ENCODE peak calls at places on chromosomes 3 and 15, in five cellular contexts. N is adrenal gland, C is IMR-90, O is prostate gland, Y is HepG2. R is an unnamed sample. For H3K4me1, the result is how much of the 10 kb centered on the place peaks cover.

GRCh38 chr3:187739561-187740445 is 5.5 kb downstream of the BCL6 start:
- DNase-seq in N (peak), C (peak), O (peak), Y (no peak), R (peak)

GRCh38 chr3:183178833-183179549 is 16.5 kb upstream of the LAMP3 start:
- DNase-seq in N (no peak), C (no peak), O (peak), Y (no peak), R (peak)

GRCh38 chr3:141561426-141562034 is 74.7 kb downstream of the RASA2 start:
- DNase-seq in N (peak), C (peak), O (peak), Y (peak), R (no peak)

GRCh38 chr15:60933914-60934885 is 294.9 kb downstream of the RORA start:
- DNase-seq in N (no peak), C (peak), O (no peak), Y (no peak), R (no peak)

GRCh38 chr3:194250104-194251002 is 100.8 kb downstream of the CPN2 start:
- DNase-seq in N (no peak), C (peak), O (no peak), Y (no peak), R (peak)

GRCh38 chr3:31810991-31811433 is 170.1 kb downstream of the OSBPL10 start:
- DNase-seq in N (no peak), C (no peak), O (no peak), Y (no peak), R (no peak)

GRCh38 chr3:115208066-115208750 is 61.1 kb upstream of the ZBTB20 start:
- DNase-seq in N (no peak), C (no peak), O (no peak), Y (no peak), R (no peak)

GRCh38 chr3:140247775-140248174 is 312.8 kb downstream of the CLSTN2 start:
- DNase-seq in N (no peak), C (no peak), O (no peak), Y (no peak), R (no peak)

GRCh38 chr15:78979456-78980320 is 34.8 kb upstream of the CTSH start:
- DNase-seq in N (peak), C (peak), O (peak), Y (peak), R (peak)

GRCh38 chr15:43186003-43186353 is 775 bp downstream of the CCNDBP1 start:
- DNase-seq in N (peak), C (no peak), O (no peak), Y (no peak), R (no peak)

DNA sequence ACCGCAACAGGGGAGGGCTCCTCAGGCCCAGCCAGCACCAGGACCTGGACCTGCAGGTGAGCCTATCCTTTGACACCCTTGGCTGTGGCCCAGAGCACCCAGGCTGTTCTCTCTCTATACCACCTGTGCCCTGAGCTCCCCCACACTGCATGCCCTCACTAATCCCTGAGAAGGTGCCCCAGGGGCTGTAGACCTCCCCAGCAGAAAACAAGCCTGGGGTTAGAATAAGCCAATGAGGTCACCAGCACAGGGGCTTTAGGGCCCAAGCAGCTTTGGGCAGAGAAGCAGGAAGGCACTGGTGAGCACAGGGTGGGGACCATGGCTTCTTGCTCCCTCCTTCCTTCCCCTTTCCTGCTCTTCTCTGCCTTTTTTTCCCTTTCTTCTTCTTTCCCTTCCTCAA is 10.3 kb upstream of the APEH start:
- DNase-seq in N (no peak), C (no peak), O (no peak), Y (no peak), R (no peak)
- H3K27ac ChIP-seq in N (no peak), C (no peak), O (no peak), Y (no peak), R (no peak)

GRCh38 chr15:70704166-70704565 is 59.2 kb downstream of the UACA start:
- DNase-seq in N (no peak), C (no peak), O (no peak), Y (no peak), R (no peak)

GRCh38 chr15:70703066-70703465 is 60.3 kb downstream of the UACA start:
- DNase-seq in N (no peak), C (no peak), O (no peak), Y (no peak), R (no peak)

GRCh38 chr15:70704731-70705130 is 58.6 kb downstream of the UACA start:
- DNase-seq in N (no peak), C (no peak), O (no peak), Y (no peak), R (no peak)

GRCh38 chr15:70702584-70702983 is 60.8 kb downstream of the UACA start:
- DNase-seq in N (no peak), C (no peak), O (no peak), Y (no peak), R (no peak)

DNA sequence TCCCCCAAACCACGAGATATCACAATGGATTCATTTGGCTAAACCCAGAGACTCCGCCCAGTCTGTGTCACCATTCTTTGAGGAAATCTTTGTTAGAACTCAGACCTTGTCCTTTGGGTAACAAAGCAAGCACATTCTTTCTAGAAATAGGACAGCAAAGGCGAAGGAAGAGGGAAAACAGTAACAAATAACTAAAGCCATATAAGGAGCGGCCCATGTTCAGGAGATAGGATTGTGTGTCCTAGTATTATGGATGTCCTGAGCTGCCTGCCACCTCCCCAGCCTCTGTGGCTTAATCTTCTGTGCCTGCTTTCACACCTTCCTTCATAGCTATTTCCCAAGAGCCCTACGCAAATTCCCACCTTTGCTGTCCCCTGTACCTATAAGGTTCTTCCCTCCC is 59.9 kb downstream of the UACA start:
- DNase-seq in N (no peak), C (no peak), O (no peak), Y (no peak), R (no peak)
- H3K4me1 ChIP-seq in N (under half), C (under half), O (under half), Y (under half), R (half or more)

GRCh38 chr15:82850731-82851130 is 41.3 kb downstream of the WHAMM start:
- DNase-seq in N (peak), C (no peak), O (no peak), Y (no peak), R (no peak)
- TF ChIP-seq CTCF in N (no peak), C (no peak), O (no peak), Y (no peak), R (no peak)

DNA sequence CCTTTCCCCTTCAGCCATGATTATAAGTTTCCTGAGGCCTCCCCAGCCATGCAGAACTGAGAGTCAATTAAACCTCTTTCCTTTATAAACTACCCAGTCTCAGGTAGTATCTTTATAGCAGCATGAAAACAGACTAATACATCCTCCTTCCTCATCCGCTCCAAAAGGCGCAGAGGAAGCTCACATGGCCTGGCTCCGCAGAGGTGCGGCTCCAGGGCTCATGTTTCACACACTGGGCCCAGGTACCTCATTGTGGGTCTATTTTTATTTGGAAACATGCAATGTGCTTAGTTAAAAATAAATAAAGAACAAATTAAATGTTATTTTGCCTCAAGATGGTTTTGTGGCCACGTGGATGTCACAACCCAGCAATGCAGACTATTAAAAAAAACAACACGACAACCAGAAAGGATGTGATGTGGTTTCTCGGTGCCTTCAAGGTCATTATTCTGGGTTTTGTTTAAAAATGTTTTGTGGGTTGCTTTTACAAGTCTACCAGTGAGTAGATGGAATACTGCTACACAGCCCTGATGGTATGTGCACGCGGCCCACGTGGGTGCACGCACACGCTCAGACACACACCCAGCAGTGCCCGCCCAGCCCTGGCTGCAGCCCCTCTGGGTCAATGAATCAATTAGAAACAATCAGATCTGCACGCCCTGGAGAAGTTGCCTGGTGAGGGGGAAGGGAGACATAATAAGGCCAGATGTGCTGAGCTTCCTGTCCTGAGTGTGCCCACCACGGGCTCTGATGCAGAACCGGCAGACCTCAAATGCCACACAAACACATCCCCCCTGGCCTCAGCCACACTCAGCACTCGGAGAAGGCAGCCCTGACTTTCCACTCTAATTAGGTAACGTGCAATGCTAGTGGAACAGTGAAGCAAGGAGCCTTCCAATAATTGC is 140.1 kb downstream of the ADAMTS17 start:
- DNase-seq in N (no peak), C (no peak), O (no peak), Y (no peak), R (no peak)
- H3K27ac ChIP-seq in N (no peak), C (no peak), O (no peak), Y (no peak), R (no peak)

DNA sequence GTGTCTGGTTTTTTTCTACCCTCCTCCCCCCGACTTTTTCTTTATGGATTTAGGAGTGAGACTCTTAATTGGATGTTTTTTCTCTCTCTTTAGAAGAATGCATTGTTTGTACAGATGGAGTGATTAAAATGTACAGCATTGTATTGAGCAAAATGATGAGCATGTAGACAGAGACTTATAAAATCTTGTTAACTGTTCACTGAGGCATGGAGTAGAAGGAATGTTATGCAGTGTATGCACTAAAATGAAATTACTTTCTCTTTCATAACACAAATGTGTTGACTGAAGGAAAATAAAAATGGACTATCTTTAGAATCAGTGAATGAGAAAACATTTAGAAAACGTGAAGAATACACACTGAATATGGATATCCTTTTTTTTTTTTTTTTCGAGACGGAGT is 39.8 kb downstream of the ZFAND6 start:
- DNase-seq in N (no peak), C (no peak), O (no peak), Y (no peak), R (no peak)
- H3K4me1 ChIP-seq in N (under half), C (under half), O (under half), Y (under half), R (half or more)

GRCh38 chr3:192194081-192194480 is 533.3 kb downstream of the FGF12 start:
- DNase-seq in N (no peak), C (no peak), O (no peak), Y (no peak), R (no peak)

GRCh38 chr3:192187485-192188051 is 539.8 kb downstream of the FGF12 start:
- DNase-seq in N (no peak), C (no peak), O (no peak), Y (no peak), R (no peak)

GRCh38 chr3:192183109-192183508 is 544.2 kb downstream of the FGF12 start:
- DNase-seq in N (no peak), C (no peak), O (no peak), Y (no peak), R (no peak)

GRCh38 chr3:192186508-192186907 is 540.8 kb downstream of the FGF12 start:
- DNase-seq in N (no peak), C (no peak), O (no peak), Y (no peak), R (no peak)

GRCh38 chr3:192188218-192188835 is 539.0 kb downstream of the FGF12 start:
- DNase-seq in N (peak), C (peak), O (peak), Y (peak), R (peak)
- TF ChIP-seq CTCF in N (peak), C (peak), O (peak), Y (peak), R (peak)

DNA sequence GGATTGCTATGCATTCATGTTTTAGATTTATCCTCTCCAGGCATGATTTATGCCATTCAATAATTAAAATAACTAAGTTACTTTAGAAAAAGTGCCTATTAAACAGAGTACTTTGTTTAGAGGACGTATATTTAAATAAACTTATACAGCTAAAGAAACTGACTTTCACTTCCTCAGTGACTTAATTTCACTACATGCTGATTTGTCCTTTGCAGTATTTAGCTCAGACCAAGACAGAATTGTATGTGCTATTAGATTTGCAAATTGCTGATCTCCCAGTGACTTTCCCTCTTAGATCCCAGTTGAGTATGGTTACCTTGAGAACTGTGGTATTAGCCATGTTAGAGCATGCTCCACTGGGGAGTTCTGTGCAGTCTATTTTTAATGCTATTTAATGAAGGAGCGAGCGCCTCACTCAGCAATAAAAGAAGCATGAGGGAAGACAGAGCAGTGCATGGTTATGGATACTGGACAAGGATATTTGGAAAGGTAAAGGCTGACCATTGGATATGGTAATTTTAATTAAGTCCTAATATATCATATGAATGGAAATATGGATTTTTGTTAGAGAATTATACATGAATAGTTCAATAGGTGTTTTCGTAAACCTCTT is 2.7 kb downstream of the ARPP21 start:
- DNase-seq in N (no peak), C (no peak), O (no peak), Y (no peak), R (no peak)
- H3K27ac ChIP-seq in N (no peak), C (no peak), O (no peak), Y (no peak), R (no peak)

GRCh38 chr3:112638327-112639020 is 2.5 kb downstream of the CCDC80 start:
- DNase-seq in N (no peak), C (no peak), O (no peak), Y (no peak), R (peak)
- H3K4me1 ChIP-seq in N (under half), C (under half), O (under half), Y (under half), R (under half)